ENCODE peak calls at places on chromosomes 12 and 14, in four cellular contexts. One of them, this sample, is unnamed.
A peak's percentile ranks its signal among the peaks of the same experiment; 100 is the strongest.

GRCh38 chr12:53078425-53079225 is 565 bp downstream of the SPRYD3 start:
- DNase-seq in GM12878: no peak
- DNase-seq in IMR-90: peak; percentile 29
- DNase-seq in K562: no peak
- DNase-seq in this sample: no peak

GRCh38 chr14:102917056-102917385 is 5.4 kb upstream of the AMN start:
- DNase-seq in GM12878: no peak
- DNase-seq in IMR-90: no peak
- DNase-seq in K562: no peak
- DNase-seq in this sample: no peak

GRCh38 chr14:55705651-55706340 is 125.8 kb downstream of the KTN1 start:
- DNase-seq in GM12878: no peak
- DNase-seq in IMR-90: no peak
- DNase-seq in K562: no peak
- DNase-seq in this sample: peak; percentile 28

GRCh38 chr12:109630107-109630506 is 56.5 kb downstream of the MVK start:
- DNase-seq in GM12878: no peak
- DNase-seq in IMR-90: no peak
- DNase-seq in K562: no peak
- DNase-seq in this sample: no peak

GRCh38 chr14:91403069-91403600 is 14.5 kb downstream of the CCDC88C start:
- DNase-seq in GM12878: no peak
- DNase-seq in IMR-90: no peak
- DNase-seq in K562: no peak
- DNase-seq in this sample: no peak

GRCh38 chr14:64702493-64703392 is 1.5 kb upstream of the PLEKHG3 start:
- DNase-seq in GM12878: no peak
- DNase-seq in IMR-90: no peak
- DNase-seq in K562: no peak
- DNase-seq in this sample: no peak

GRCh38 chr12:26628234-26628633 is 204.8 kb downstream of the ITPR2 start:
- DNase-seq in GM12878: no peak
- DNase-seq in IMR-90: peak; percentile 39
- DNase-seq in K562: no peak
- DNase-seq in this sample: no peak

GRCh38 chr12:28869197-28869596 is 279.9 kb upstream of the FAR2 start:
- DNase-seq in GM12878: no peak
- DNase-seq in IMR-90: peak; percentile 91
- DNase-seq in K562: no peak
- DNase-seq in this sample: peak; percentile 14

GRCh38 chr12:54701940-54702592 is 53.9 kb upstream of the DCD start:
- DNase-seq in GM12878: no peak
- DNase-seq in IMR-90: peak; percentile 41
- DNase-seq in K562: peak; percentile 66
- DNase-seq in this sample: peak; percentile 34

GRCh38 chr12:132772551-132772950 is 10.9 kb upstream of the ANKLE2 start:
- DNase-seq in GM12878: no peak
- DNase-seq in IMR-90: no peak
- DNase-seq in K562: no peak
- DNase-seq in this sample: no peak

GRCh38 chr12:20681334-20681733 is 13.8 kb upstream of the SLCO1C1 start:
- DNase-seq in GM12878: no peak
- DNase-seq in IMR-90: no peak
- DNase-seq in K562: no peak
- DNase-seq in this sample: no peak
- TF ChIP-seq RCOR1 in GM12878: no peak
- TF ChIP-seq RCOR1 in IMR-90: no peak
- TF ChIP-seq RCOR1 in K562: no peak
- TF ChIP-seq RCOR1 in this sample: no peak

DNA sequence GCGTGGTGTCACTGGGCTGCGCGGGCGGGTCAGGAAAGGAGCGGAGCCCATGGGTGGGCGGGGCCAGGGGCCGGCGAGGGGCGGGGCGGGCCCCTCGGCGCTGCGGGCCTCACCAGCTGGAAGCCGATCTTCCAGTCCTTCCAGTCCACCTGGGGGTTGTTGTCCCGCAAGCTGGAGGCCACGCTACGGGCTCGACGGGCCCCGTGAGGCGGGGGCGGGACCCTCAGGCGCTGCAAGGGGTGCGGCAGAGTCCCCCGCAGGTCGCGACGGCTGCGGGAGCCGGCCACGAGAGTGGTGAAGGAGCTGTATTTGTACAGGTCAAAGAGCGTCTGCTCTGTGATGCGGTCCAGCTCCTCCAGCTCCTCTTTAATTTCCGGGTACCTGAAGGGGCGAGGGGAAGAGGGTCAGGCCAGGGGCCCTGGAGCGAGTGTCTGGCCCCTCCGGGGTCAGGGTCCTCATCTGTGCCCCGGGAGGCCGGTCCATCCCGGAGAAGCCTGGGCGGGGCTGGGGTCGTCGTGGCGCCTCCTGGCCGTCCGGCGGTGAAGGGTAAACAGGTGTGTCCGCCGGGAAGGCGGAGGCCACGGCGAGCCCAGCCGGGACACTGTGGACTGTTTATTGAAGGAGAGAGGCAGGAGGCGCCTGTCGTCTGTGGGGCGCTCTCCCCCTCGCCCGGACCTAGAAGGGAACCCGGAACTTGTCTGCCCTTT is 11.9 kb downstream of the SCNN1A start:
- DNase-seq in GM12878: no peak
- DNase-seq in IMR-90: peak; percentile 28
- DNase-seq in K562: peak; percentile 85
- DNase-seq in this sample: peak; percentile 90
- TF ChIP-seq RCOR1 in GM12878: no peak
- TF ChIP-seq RCOR1 in IMR-90: no peak
- TF ChIP-seq RCOR1 in K562: no peak
- TF ChIP-seq RCOR1 in this sample: no peak

GRCh38 chr12:60704171-60704914 is 1108.5 kb downstream of the SLC16A7 start:
- DNase-seq in GM12878: no peak
- DNase-seq in IMR-90: no peak
- DNase-seq in K562: no peak
- DNase-seq in this sample: no peak

GRCh38 chr12:60714141-60714900 is 1118.5 kb downstream of the SLC16A7 start:
- DNase-seq in GM12878: no peak
- DNase-seq in IMR-90: no peak
- DNase-seq in K562: no peak
- DNase-seq in this sample: no peak

GRCh38 chr12:60710246-60710645 is 1114.4 kb downstream of the SLC16A7 start:
- DNase-seq in GM12878: no peak
- DNase-seq in IMR-90: no peak
- DNase-seq in K562: no peak
- DNase-seq in this sample: no peak
- TF ChIP-seq RCOR1 in GM12878: no peak
- TF ChIP-seq RCOR1 in IMR-90: no peak
- TF ChIP-seq RCOR1 in K562: no peak
- TF ChIP-seq RCOR1 in this sample: no peak

GRCh38 chr14:22482085-22482694 is 106.8 kb downstream of the DAD1 start:
- DNase-seq in GM12878: no peak
- DNase-seq in IMR-90: no peak
- DNase-seq in K562: no peak
- DNase-seq in this sample: no peak

GRCh38 chr14:22485178-22485577 is 103.8 kb downstream of the DAD1 start:
- DNase-seq in GM12878: no peak
- DNase-seq in IMR-90: no peak
- DNase-seq in K562: no peak
- DNase-seq in this sample: no peak

GRCh38 chr14:22482782-22483553 is 106.1 kb downstream of the DAD1 start:
- DNase-seq in GM12878: no peak
- DNase-seq in IMR-90: no peak
- DNase-seq in K562: no peak
- DNase-seq in this sample: no peak

GRCh38 chr14:22484638-22485037 is 104.4 kb downstream of the DAD1 start:
- DNase-seq in GM12878: no peak
- DNase-seq in IMR-90: no peak
- DNase-seq in K562: no peak
- DNase-seq in this sample: no peak

DNA sequence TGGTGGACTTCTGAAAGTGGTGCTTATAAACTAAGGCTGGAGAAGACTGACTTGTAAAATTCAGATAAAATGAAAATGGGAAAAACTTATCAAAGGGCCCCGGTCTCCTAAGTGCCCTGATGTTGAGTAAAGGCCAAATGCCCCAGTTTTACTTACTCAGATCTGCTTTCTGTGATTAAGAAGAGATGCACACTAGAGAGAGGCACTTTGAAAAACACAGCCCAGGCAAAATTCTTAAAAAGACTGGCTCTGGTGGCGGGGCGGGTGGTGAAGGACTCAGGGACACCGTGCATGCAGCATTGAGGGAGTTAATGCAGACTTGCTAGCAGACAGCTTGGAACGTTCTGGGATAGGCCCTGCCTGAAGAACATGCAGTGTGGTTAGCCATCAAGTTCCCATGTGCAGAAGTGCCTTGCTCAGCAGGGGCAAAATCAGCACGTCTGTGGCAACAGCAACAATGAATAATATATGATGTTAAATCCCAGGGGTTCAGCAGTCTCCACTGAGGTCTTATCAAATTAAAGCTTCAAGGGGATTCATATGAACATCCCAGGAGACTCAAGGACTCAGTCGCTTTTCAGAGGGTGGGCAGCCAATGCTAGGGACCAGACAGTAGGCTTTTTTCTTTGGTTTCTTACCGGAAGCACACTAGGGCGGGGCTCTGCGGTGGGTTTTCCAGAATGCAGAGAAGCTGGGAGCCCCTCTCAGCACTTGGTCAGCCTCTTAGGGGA is 105.0 kb downstream of the DAD1 start:
- DNase-seq in GM12878: no peak
- DNase-seq in IMR-90: no peak
- DNase-seq in K562: no peak
- DNase-seq in this sample: no peak
- TF ChIP-seq RCOR1 in GM12878: no peak
- TF ChIP-seq RCOR1 in IMR-90: no peak
- TF ChIP-seq RCOR1 in K562: no peak
- TF ChIP-seq RCOR1 in this sample: no peak

GRCh38 chr14:94109915-94110250 is 653 bp upstream of the IFI27 start:
- DNase-seq in GM12878: no peak
- DNase-seq in IMR-90: no peak
- DNase-seq in K562: no peak
- DNase-seq in this sample: no peak

GRCh38 chr14:94111276-94112095 is 950 bp downstream of the IFI27 start:
- DNase-seq in GM12878: no peak
- DNase-seq in IMR-90: no peak
- DNase-seq in K562: no peak
- DNase-seq in this sample: no peak

GRCh38 chr14:94113073-94113472 is 2.5 kb downstream of the IFI27 start:
- DNase-seq in GM12878: no peak
- DNase-seq in IMR-90: no peak
- DNase-seq in K562: no peak
- DNase-seq in this sample: no peak

GRCh38 chr14:94112513-94113060 is 2.1 kb downstream of the IFI27 start:
- DNase-seq in GM12878: no peak
- DNase-seq in IMR-90: no peak
- DNase-seq in K562: no peak
- DNase-seq in this sample: no peak

DNA sequence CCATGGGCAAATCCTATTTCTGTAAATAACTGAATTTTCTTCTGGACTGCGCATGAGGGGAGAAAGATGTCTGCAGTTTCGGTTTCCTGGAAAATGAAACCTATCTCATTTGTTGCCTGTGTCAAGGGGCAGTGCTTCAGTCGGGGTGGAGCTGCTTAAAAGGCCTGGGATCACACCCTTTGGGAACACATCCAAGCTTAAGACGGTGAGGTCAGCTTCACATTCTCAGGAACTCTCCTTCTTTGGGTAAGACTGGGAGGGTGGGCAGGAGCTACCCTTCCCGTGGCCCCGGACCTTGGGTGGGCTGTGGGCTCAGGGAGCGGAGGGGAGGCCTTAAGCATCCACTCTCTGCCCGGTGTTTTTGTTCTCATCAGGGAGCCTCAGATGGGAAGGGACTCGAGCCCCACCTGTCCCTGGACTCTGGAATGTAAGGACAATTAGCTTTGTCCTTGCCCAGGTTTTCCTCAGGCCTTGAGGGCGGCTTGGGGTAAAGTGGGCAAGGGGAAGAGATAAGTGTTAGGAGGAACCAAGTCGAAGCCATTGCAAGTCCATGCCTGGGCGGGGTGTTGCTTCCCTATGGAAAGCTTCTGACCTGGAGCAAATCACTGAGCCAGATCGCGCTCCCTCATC is at the start of gene IFI27:
- DNase-seq in GM12878: no peak
- DNase-seq in IMR-90: peak; percentile 41
- DNase-seq in K562: peak; percentile 70
- DNase-seq in this sample: no peak
- TF ChIP-seq RCOR1 in GM12878: no peak
- TF ChIP-seq RCOR1 in IMR-90: no peak
- TF ChIP-seq RCOR1 in K562: no peak
- TF ChIP-seq RCOR1 in this sample: no peak

DNA sequence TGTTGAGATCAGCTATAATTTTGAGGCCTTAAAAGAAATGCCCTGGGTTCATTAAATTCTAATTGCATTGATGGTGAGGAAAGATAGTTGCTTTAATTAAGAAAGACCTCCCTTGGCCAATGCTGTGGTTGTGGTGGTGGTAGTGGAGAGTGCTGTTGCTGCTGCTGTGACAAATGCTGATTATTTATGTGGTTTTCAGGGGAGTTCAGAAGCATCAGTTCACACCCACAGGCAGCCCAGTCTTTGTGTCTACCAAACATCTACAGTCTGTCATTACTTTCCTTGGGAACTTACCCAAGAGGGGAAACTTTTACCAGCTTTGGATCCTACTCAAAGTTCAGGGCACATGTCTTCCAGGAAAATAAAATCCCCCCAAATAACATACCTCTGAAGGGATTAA is 178.4 kb upstream of the PARP11 start:
- DNase-seq in GM12878: no peak
- DNase-seq in IMR-90: no peak
- DNase-seq in K562: no peak
- DNase-seq in this sample: no peak
- TF ChIP-seq RCOR1 in GM12878: no peak
- TF ChIP-seq RCOR1 in IMR-90: no peak
- TF ChIP-seq RCOR1 in K562: no peak
- TF ChIP-seq RCOR1 in this sample: no peak

DNA sequence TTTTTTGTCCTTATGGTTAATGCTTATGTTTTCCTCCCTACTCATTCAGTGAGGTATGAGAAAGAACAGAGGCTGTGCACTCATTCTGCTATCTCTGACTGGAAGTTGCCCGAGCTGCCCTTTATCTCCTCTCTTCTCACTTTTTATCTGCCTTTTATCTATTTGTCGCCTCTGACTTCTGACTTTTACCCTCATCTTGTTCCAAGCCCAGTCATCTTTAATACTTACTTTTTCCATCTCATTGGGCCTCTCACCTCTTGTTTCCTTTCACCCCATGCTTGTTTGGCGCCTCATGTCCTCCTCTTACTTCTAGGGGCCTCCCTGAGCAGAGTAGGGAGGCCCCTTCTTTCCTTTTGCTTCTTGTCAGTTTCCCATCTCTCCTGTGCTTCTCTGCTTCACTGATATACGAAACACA is 50.7 kb downstream of the DIP2B start:
- DNase-seq in GM12878: no peak
- DNase-seq in IMR-90: no peak
- DNase-seq in K562: peak; percentile 34
- DNase-seq in this sample: no peak
- TF ChIP-seq RCOR1 in GM12878: no peak
- TF ChIP-seq RCOR1 in IMR-90: no peak
- TF ChIP-seq RCOR1 in K562: no peak
- TF ChIP-seq RCOR1 in this sample: no peak

DNA sequence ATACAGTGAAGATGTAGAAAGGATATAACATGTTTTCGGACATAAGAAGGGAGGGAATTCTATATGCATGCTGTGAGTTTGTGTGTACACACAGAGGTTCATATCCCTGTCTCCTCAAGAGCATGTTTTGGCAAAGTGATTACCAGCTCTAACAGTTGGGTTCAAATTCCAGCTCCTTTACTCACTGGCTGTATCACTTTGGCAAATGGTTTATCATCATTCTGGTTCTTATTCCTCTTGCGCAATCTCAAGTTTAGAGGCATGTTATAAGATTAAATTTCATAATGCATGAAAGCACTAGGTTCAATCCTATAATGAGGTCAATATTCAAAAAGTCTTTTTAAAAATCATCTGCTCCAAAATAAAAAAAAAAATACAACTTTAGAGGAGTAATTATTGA is 107.7 kb upstream of the LRFN5 start:
- DNase-seq in GM12878: no peak
- DNase-seq in IMR-90: no peak
- DNase-seq in K562: no peak
- DNase-seq in this sample: no peak
- TF ChIP-seq RCOR1 in GM12878: no peak
- TF ChIP-seq RCOR1 in IMR-90: no peak
- TF ChIP-seq RCOR1 in K562: no peak
- TF ChIP-seq RCOR1 in this sample: no peak